ENCODE peak calls at places on chromosomes 5 and 9, in six cellular contexts. G is GM13976, K is keratinocyte, Z is GM10248, N is AG09319, U is body of pancreas. X is an unnamed sample.

GRCh38 chr5:94241288-94241651 is 377.1 kb downstream of the KIAA0825 start:
- DNase-seq in N (no peak), G (no peak), Z (no peak), U (no peak), K (peak), X (no peak)

GRCh38 chr9:75869236-75869635 is 21.2 kb upstream of the PCSK5 start:
- DNase-seq in U (no peak), Z (no peak), K (no peak), N (no peak), G (no peak), X (no peak)

GRCh38 chr9:134544388-134545212 is 97.0 kb upstream of the COL5A1 start:
- DNase-seq in N (no peak), K (no peak), Z (no peak), U (no peak), G (no peak), X (no peak)

GRCh38 chr9:136858452-136858843 is 6.3 kb downstream of the MAMDC4 start:
- DNase-seq in G (no peak), K (no peak), Z (no peak), U (no peak), N (no peak), X (no peak)

GRCh38 chr5:179836225-179837019 is 15.7 kb downstream of the SQSTM1 start:
- DNase-seq in N (no peak), K (no peak), Z (peak), U (no peak), G (peak), X (no peak)

GRCh38 chr9:130172858-130173461 is 756 bp downstream of the NCS1 start:
- DNase-seq in N (no peak), G (no peak), K (no peak), U (peak), Z (no peak), X (no peak)

GRCh38 chr5:106634375-106634774 is 1036.4 kb downstream of the EFNA5 start:
- DNase-seq in Z (no peak), G (no peak), N (no peak), U (no peak), K (no peak), X (no peak)

GRCh38 chr5:141349917-141350619 is at the start of gene PCDHGB1:
- DNase-seq in K (no peak), U (peak), N (no peak), G (peak), Z (peak), X (no peak)

GRCh38 chr5:179378441-179379271 is 33.4 kb upstream of the ADAMTS2 start:
- DNase-seq in Z (no peak), U (no peak), K (no peak), G (peak), N (no peak), X (no peak)

GRCh38 chr5:42390115-42390514 is 33.1 kb upstream of the GHR start:
- DNase-seq in U (no peak), N (no peak), Z (no peak), K (no peak), G (no peak), X (no peak)

GRCh38 chr9:37187713-37188439 is 67.5 kb downstream of the ZCCHC7 start:
- DNase-seq in U (no peak), N (no peak), G (peak), Z (peak), K (no peak), X (no peak)

GRCh38 chr5:74409166-74409706 is 231.3 kb downstream of the ENC1 start:
- DNase-seq in N (no peak), U (peak), G (no peak), Z (no peak), K (no peak), X (no peak)

GRCh38 chr9:4375424-4376195 is 75.7 kb upstream of the GLIS3 start:
- DNase-seq in N (no peak), G (no peak), K (peak), Z (no peak), U (no peak), X (no peak)
- TF ChIP-seq CTCF in N (peak), G (no peak), K (no peak), Z (peak), U (peak), X (peak)

GRCh38 chr5:96729156-96729555 is 67.0 kb downstream of the CAST start:
- DNase-seq in G (peak), K (no peak), U (no peak), Z (no peak), N (no peak), X (no peak)
- TF ChIP-seq CTCF in G (no peak), K (no peak), U (peak), Z (peak), N (peak), X (peak)

GRCh38 chr5:120655828-120656435 is 191.8 kb downstream of the PRR16 start:
- DNase-seq in U (peak), K (no peak), Z (no peak), N (no peak), G (no peak), X (no peak)
- TF ChIP-seq CTCF in U (peak), K (peak), Z (peak), N (peak), G (peak), X (peak)

GRCh38 chr9:109012009-109012875 is 1.1 kb downstream of the CTNNAL1 start:
- DNase-seq in K (peak), G (peak), U (peak), N (peak), Z (peak), X (no peak)
- TF ChIP-seq CTCF in K (peak), G (no peak), U (no peak), N (no peak), Z (no peak), X (no peak)

GRCh38 chr9:3732077-3733038 is 206.6 kb upstream of the RFX3 start:
- DNase-seq in G (peak), U (peak), N (peak), Z (peak), K (peak), X (no peak)
- TF ChIP-seq CTCF in G (peak), U (peak), N (peak), Z (peak), K (peak), X (peak)

DNA sequence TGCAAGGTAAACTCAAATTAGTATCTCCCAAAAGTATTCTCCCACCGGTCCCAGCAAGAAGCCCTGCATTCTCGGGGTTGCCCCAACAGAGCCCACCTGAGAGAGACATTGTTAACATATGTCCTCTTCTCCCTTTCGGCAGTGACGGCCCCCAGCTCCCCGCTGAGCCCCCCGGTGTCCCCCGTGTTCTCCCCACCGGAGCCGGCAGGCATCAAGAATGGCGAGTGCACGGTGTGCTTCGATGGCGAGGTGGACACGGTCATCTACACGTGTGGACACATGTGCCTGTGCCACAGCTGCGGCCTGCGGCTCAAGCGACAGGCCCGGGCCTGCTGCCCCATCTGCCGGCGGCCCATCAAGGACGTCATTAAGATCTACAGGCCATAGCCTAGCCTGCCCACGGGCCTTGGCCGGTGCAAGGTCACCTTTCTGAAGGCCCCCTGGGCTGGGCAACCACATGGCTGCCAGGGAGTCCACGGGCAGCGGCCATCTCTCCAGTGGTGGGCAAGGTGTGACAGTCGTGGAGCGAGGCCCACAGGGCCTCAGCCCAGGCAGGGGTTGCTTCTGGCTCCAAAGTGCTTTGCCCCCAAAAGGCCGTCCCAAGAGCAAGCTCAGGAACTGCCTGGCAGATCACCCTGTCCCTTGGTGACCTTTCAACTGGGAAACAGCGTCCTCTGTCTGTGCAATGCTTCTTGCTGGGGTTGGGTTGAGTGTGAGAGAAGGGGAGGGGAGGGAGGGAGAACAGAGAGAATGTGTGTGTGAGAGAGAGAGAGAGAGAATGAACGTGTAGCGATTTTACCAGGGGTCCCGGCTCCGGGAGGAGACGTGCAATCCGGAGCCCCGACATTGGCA is 45.7 kb downstream of the NEURL1B start:
- DNase-seq in K (no peak), U (no peak), G (no peak), N (no peak), Z (no peak), X (no peak)
- TF ChIP-seq CTCF in K (no peak), U (no peak), G (no peak), N (no peak), Z (no peak), X (no peak)

DNA sequence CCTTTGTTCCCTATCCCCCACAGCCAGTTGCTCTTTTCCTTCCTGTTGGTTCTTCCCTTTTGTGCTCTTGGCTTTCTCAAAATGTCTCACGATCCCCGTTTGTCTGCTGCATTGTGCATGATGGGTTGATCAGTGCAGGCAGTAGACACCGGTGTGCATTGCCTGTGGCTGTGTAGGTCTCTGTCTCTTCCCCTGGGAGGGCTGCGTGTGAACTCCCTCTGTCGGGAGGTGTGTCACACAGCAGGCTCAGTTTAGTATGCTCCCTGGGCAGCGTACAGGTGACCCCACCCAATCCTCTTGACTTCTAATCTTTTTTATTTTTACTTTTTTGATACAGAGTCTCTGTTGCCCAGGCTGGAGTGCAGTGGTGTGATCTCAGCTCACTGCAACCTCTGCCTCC is 265.3 kb downstream of the FSTL4 start:
- DNase-seq in N (no peak), U (no peak), Z (peak), G (no peak), K (no peak), X (no peak)
- TF ChIP-seq CTCF in N (no peak), U (no peak), Z (peak), G (peak), K (peak), X (no peak)

GRCh38 chr9:38390851-38391250 is 1.7 kb upstream of the ALDH1B1 start:
- DNase-seq in U (no peak), N (no peak), K (no peak), Z (no peak), G (no peak), X (no peak)

GRCh38 chr9:38393128-38393809 is 767 bp downstream of the ALDH1B1 start:
- DNase-seq in U (no peak), G (peak), Z (no peak), N (no peak), K (no peak), X (no peak)

GRCh38 chr9:38391278-38392118 is 1.0 kb upstream of the ALDH1B1 start:
- DNase-seq in K (no peak), Z (no peak), U (no peak), N (no peak), G (no peak), X (no peak)

GRCh38 chr9:38394419-38394818 is 1.9 kb downstream of the ALDH1B1 start:
- DNase-seq in N (no peak), G (no peak), K (no peak), U (no peak), Z (no peak), X (no peak)

GRCh38 chr9:38392235-38393127 is at the start of gene ALDH1B1:
- DNase-seq in U (peak), Z (peak), G (peak), N (peak), K (peak), X (no peak)
- TF ChIP-seq CTCF in U (no peak), Z (peak), G (no peak), N (peak), K (no peak), X (no peak)

DNA sequence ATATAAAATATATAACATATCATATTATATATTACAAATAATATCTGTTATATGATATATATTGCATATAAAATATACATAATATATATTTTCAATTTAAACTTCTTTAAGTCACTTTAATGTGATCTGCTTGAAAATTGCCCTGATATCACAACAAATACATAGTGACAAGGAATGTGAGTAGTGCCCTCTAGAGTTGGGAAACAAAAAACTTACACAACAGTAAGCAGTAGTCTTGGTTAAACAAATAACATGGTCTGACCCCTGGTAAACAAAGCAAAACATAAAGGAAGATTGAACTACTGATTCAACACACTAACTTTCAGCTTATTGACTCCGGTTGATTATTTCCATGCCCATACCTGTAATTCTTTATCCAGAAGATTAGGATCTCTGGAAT is 188.3 kb upstream of the NMUR2 start:
- DNase-seq in U (no peak), N (no peak), K (no peak), Z (no peak), G (no peak), X (no peak)
- TF ChIP-seq CTCF in U (no peak), N (no peak), K (no peak), Z (no peak), G (no peak), X (no peak)